ENCODE peak calls at places on chromosomes 6 and 20, in four cellular contexts. O is IMR-90, S is H9, L is H1. P is an unnamed sample.

GRCh38 chr6:150016324-150017185 is 8.8 kb downstream of the RAET1L start:
- DNase-seq in L (no peak), O (peak; percentile 61), S (no peak), P (peak; percentile 60)

GRCh38 chr6:141443032-141443431 is 689.7 kb upstream of the GJE1 start:
- DNase-seq in L (no peak), S (no peak), O (no peak), P (peak; percentile 63)

GRCh38 chr6:14086701-14087100 is 30.9 kb upstream of the CD83 start:
- DNase-seq in L (no peak), S (no peak), O (peak; percentile 6), P (no peak)

GRCh38 chr20:44979090-44979621 is 12.8 kb downstream of the STK4 start:
- DNase-seq in O (peak; percentile 61), S (no peak), L (no peak), P (no peak)

GRCh38 chr6:166500246-166500645 is 86.2 kb downstream of the RAMACL start:
- DNase-seq in L (no peak), S (no peak), O (no peak), P (no peak)

GRCh38 chr6:2862712-2863174 is 21.1 kb upstream of the SERPINB1 start:
- DNase-seq in O (no peak), L (no peak), S (no peak), P (no peak)

GRCh38 chr20:59122377-59122932 is 41.2 kb upstream of the ZNF831 start:
- DNase-seq in L (no peak), O (no peak), S (no peak), P (no peak)

GRCh38 chr6:75503291-75503690 is 9.7 kb upstream of the FILIP1 start:
- DNase-seq in S (no peak), L (no peak), O (peak; percentile 36), P (peak; percentile 9)

GRCh38 chr20:61640846-61641245 is 388.8 kb downstream of the CDH4 start:
- DNase-seq in O (no peak), S (no peak), L (no peak), P (no peak)

GRCh38 chr20:61644387-61645076 is 392.5 kb downstream of the CDH4 start:
- DNase-seq in S (no peak), L (no peak), O (no peak), P (no peak)

GRCh38 chr20:61646453-61646852 is 394.4 kb downstream of the CDH4 start:
- DNase-seq in L (no peak), S (no peak), O (no peak), P (no peak)

GRCh38 chr20:61646986-61647385 is 394.9 kb downstream of the CDH4 start:
- DNase-seq in L (no peak), O (no peak), S (no peak), P (no peak)

DNA sequence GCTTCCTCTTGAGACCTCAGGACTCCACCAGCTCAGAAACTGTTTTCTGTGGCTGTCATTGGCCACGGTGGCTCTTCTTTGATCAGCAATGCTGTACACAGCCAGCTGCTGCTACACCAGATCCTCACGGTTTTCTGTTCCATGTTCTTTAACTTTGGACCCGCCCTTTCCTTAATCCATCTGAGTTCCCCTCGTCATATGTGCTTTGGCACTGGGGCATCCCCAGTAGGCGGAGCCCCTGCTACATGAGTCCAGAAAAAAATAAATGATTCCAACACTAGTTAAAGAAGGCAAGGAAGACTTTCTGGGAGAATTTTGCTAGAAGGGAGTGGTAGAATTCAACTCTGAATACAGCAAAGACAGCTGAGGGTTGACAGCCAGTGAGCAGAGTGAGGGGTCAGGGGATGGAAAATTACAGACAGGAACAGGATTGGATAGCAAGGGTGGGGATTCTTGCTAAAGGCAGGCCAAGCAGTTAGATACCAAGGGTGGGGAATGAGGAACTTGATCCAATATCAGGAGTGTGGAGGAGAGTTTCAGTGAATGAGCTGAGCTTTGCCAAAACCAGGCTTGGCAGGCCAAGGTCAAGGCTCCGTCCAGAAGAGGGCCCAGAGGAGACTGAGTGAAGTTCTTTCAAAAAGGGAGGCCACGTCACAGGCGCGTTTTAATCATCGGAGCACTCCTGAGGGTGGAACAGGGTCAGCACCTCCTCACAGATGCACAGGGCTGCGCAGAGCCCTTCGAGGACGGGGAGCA is 391.7 kb downstream of the CDH4 start:
- DNase-seq in S (no peak), O (no peak), L (no peak), P (no peak)
- H4K5ac ChIP-seq in S (no peak overlapping the region), O (no peak overlapping the region), L (no peak overlapping the region), P (no peak overlapping the region)

GRCh38 chr20:24656391-24656790 is 187.0 kb downstream of the SYNDIG1 start:
- DNase-seq in S (no peak), L (no peak), O (no peak), P (no peak)
- H3K23ac ChIP-seq in S (no peak overlapping the region), L (no peak overlapping the region), O (no peak overlapping the region), P (no peak overlapping the region)

GRCh38 chr6:3963404-3963803 is 114.2 kb downstream of the FAM50B start:
- DNase-seq in S (no peak), O (no peak), L (no peak), P (no peak)
- H4K5ac ChIP-seq in S (no peak overlapping the region), O (no peak overlapping the region), L (no peak overlapping the region), P (no peak overlapping the region)

GRCh38 chr6:11875325-11876109 is 96.9 kb upstream of the ADTRP start:
- DNase-seq in S (no peak), L (no peak), O (no peak), P (no peak)
- H3K23ac ChIP-seq in S (no peak overlapping the region), L (no peak overlapping the region), O (no peak overlapping the region), P (no peak overlapping the region)

GRCh38 chr6:39008737-39009136 is 39.8 kb upstream of the GLP1R start:
- DNase-seq in S (no peak), L (no peak), O (no peak), P (peak; percentile 89)
- H4K5ac ChIP-seq in S (no peak overlapping the region), L (no peak overlapping the region), O (no peak overlapping the region), P (no peak overlapping the region)

GRCh38 chr6:132797975-132798819 is at the start of gene SLC18B1:
- DNase-seq in S (peak; percentile 67), L (no peak), O (peak; percentile 26), P (peak; percentile 65)
- H3K23ac ChIP-seq in S (no peak within 1 kb of the TSS), L (no peak within 1 kb of the TSS), O (no peak within 1 kb of the TSS), P (no peak within 1 kb of the TSS)

P was measured in mesendoderm.